ENCODE peak calls at places on chromosomes 11 and 22, in four cellular contexts. One of them, this sample, is unnamed.

GRCh38 chr11:117816151-117816741 is 8.3 kb downstream of the FXYD2 start:
- DNase-seq in IMR-90: peak
- DNase-seq in A549: no peak
- DNase-seq in K562: peak
- DNase-seq in this sample: peak

GRCh38 chr11:66727883-66728759 is 895 bp downstream of the SPTBN2 start:
- DNase-seq in IMR-90: no peak
- DNase-seq in A549: no peak
- DNase-seq in K562: peak
- DNase-seq in this sample: no peak

GRCh38 chr11:76663912-76664440 is 6.6 kb downstream of the LRRC32 start:
- DNase-seq in IMR-90: no peak
- DNase-seq in A549: no peak
- DNase-seq in K562: no peak
- DNase-seq in this sample: no peak

GRCh38 chr11:103703437-103703836 is 333.0 kb upstream of the DDI1 start:
- DNase-seq in IMR-90: no peak
- DNase-seq in A549: no peak
- DNase-seq in K562: no peak
- DNase-seq in this sample: no peak

GRCh38 chr11:34431979-34432378 is 6.8 kb upstream of the CAT start:
- DNase-seq in IMR-90: no peak
- DNase-seq in A549: no peak
- DNase-seq in K562: no peak
- DNase-seq in this sample: no peak

GRCh38 chr11:116333193-116333592 is 439.6 kb downstream of the BUD13 start:
- DNase-seq in IMR-90: no peak
- DNase-seq in A549: no peak
- DNase-seq in K562: no peak
- DNase-seq in this sample: no peak

GRCh38 chr11:76391039-76391438 is 9.9 kb downstream of the GVQW3 start:
- DNase-seq in IMR-90: no peak
- DNase-seq in A549: no peak
- DNase-seq in K562: no peak
- DNase-seq in this sample: no peak

GRCh38 chr22:45073064-45073463 is 63.3 kb upstream of the PHF21B start:
- DNase-seq in IMR-90: no peak
- DNase-seq in A549: no peak
- DNase-seq in K562: no peak
- DNase-seq in this sample: no peak

GRCh38 chr11:65655570-65656332 is 7.0 kb downstream of the RELA start:
- DNase-seq in IMR-90: no peak
- DNase-seq in A549: no peak
- DNase-seq in K562: no peak
- DNase-seq in this sample: no peak

GRCh38 chr11:134537941-134538340 is 125.9 kb upstream of the B3GAT1 start:
- DNase-seq in IMR-90: no peak
- DNase-seq in A549: no peak
- DNase-seq in K562: no peak
- DNase-seq in this sample: no peak

GRCh38 chr11:76419896-76420295 is 24.9 kb upstream of the EMSY start:
- DNase-seq in IMR-90: no peak
- DNase-seq in A549: peak
- DNase-seq in K562: peak
- DNase-seq in this sample: peak

GRCh38 chr11:13289081-13289480 is 11.5 kb downstream of the BMAL1 start:
- DNase-seq in IMR-90: peak
- DNase-seq in A549: peak
- DNase-seq in K562: no peak
- DNase-seq in this sample: no peak

GRCh38 chr11:101034076-101034475 is 95.5 kb downstream of the PGR start:
- DNase-seq in IMR-90: no peak
- DNase-seq in A549: no peak
- DNase-seq in K562: no peak
- DNase-seq in this sample: no peak
- TF ChIP-seq MAZ in IMR-90: no peak
- TF ChIP-seq MAZ in A549: no peak
- TF ChIP-seq MAZ in K562: no peak
- TF ChIP-seq MAZ in this sample: no peak

DNA sequence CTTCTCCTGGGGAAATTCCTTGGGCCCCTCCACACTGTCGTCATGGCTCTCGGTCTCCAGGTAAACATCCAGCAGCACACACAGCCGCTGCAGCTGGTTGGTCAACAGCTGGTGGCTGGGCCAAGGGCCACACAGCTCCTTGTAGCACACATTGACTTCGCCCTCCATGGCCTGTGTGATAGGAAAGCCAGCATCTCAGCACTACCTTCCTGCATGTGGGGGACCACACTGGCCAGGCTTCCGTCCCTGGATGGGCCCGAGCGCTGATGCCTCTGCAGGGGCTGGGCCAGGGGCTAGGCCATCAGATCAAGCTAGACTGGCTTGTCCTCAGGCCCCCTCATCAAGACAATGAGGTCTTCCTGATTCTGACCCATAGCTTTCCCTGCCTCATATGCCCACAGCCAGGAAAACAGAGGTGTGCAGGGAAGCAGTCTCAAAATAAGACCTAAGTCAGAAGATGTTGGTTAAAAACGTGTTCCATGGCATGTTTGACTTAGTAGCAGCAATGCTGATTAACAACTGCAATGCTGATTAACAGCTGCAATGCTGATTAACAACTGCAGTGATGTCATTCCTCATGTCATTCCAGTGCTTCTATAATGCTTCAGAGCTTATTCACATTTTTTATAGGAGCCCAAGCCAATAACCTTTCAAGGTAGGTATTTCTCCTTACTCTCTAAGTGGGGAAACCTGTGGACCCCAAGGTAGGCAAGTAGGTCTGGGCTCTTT is 31.3 kb downstream of the NEFH start:
- DNase-seq in IMR-90: no peak
- DNase-seq in A549: no peak
- DNase-seq in K562: no peak
- DNase-seq in this sample: no peak
- H3K4me2 ChIP-seq in IMR-90: no peak
- H3K4me2 ChIP-seq in A549: no peak
- H3K4me2 ChIP-seq in K562: no peak
- H3K4me2 ChIP-seq in this sample: no peak

GRCh38 chr11:77882396-77882795 is 61.5 kb downstream of the AAMDC start:
- DNase-seq in IMR-90: no peak
- DNase-seq in A549: no peak
- DNase-seq in K562: no peak
- DNase-seq in this sample: no peak

GRCh38 chr11:77874206-77874605 is 53.3 kb downstream of the AAMDC start:
- DNase-seq in IMR-90: peak
- DNase-seq in A549: no peak
- DNase-seq in K562: no peak
- DNase-seq in this sample: no peak

GRCh38 chr11:77876045-77876444 is 55.1 kb downstream of the AAMDC start:
- DNase-seq in IMR-90: no peak
- DNase-seq in A549: no peak
- DNase-seq in K562: no peak
- DNase-seq in this sample: no peak

GRCh38 chr11:77883775-77884174 is 62.8 kb downstream of the AAMDC start:
- DNase-seq in IMR-90: peak
- DNase-seq in A549: no peak
- DNase-seq in K562: no peak
- DNase-seq in this sample: no peak

DNA sequence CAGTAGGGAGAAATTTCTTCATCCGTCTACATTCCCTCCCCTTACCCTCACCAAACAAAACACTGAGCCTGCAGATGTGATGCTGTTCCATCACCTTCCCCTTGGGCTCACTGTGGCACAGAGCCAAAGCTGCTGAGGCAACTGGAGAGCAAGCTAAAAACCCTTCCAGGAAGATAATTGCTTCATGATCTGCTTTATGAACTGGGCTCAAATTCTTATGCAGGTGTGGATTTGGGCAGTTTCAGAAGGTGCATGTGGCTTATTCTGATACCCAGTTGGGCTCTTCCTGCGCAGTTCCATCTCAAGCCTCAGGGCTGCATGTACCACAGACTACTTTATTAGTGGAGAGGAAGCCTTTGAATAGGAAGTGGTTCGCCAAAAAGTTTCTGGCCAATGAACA is 58.3 kb downstream of the AAMDC start:
- DNase-seq in IMR-90: peak
- DNase-seq in A549: no peak
- DNase-seq in K562: no peak
- DNase-seq in this sample: no peak
- TF ChIP-seq MAZ in IMR-90: no peak
- TF ChIP-seq MAZ in A549: no peak
- TF ChIP-seq MAZ in K562: no peak
- TF ChIP-seq MAZ in this sample: no peak

GRCh38 chr11:133168016-133168415 is 364.3 kb downstream of the OPCML start:
- DNase-seq in IMR-90: no peak
- DNase-seq in A549: no peak
- DNase-seq in K562: no peak
- DNase-seq in this sample: no peak
- H3K4me2 ChIP-seq in IMR-90: no peak
- H3K4me2 ChIP-seq in A549: no peak
- H3K4me2 ChIP-seq in K562: no peak
- H3K4me2 ChIP-seq in this sample: no peak

DNA sequence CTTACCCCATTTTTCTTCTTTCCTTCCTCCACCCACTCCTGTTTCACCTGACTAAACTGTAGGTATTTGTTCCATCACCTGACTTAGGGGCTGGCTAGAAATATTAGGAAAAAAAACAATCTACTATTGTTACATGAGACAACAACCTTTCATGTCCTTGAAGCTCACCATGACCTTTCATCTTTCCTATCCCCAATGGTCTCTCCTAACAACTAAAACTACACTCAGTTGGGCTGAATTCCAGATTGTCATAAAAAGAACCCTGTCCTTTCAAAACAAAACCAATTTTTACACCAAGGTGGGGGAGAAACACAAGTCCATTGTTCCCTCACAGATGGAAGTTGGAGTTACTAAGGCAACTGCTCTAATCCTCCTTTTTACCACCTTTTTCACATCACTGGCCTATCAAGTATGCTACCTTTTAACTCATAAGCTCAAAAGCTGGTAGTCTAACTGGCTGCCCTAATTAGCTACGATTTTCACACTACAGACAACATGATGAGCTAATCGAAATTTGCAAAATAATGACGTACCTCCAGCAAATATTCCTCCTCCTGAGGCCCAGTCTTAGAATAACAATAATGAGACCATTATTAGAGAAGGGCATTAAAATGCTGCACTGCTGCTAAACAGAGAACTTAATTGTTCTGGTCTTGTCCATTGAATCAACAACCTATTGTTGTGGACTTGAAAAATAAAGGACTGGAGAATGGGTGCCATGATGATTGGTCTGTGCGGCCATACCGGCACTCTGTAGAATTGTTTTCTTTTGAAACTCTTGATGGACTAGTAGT is 46.5 kb upstream of the SOX6 start:
- DNase-seq in IMR-90: no peak
- DNase-seq in A549: no peak
- DNase-seq in K562: no peak
- DNase-seq in this sample: peak
- TF ChIP-seq MAZ in IMR-90: no peak
- TF ChIP-seq MAZ in A549: no peak
- TF ChIP-seq MAZ in K562: no peak
- TF ChIP-seq MAZ in this sample: no peak

GRCh38 chr22:31295413-31295812 is 3.1 kb upstream of the PIK3IP1 start:
- DNase-seq in IMR-90: no peak
- DNase-seq in A549: no peak
- DNase-seq in K562: no peak
- DNase-seq in this sample: no peak
- H3K4me2 ChIP-seq in IMR-90: peak
- H3K4me2 ChIP-seq in A549: no peak
- H3K4me2 ChIP-seq in K562: peak
- H3K4me2 ChIP-seq in this sample: no peak

GRCh38 chr22:29306175-29306829 is at the start of gene GAS2L1:
- DNase-seq in IMR-90: peak
- DNase-seq in A549: peak
- DNase-seq in K562: peak
- DNase-seq in this sample: peak

GRCh38 chr22:29308148-29308790 is 1.8 kb downstream of the GAS2L1 start:
- DNase-seq in IMR-90: no peak
- DNase-seq in A549: no peak
- DNase-seq in K562: no peak
- DNase-seq in this sample: no peak

GRCh38 chr22:29305836-29306174 is 645 bp upstream of the GAS2L1 start:
- DNase-seq in IMR-90: no peak
- DNase-seq in A549: no peak
- DNase-seq in K562: no peak
- DNase-seq in this sample: no peak

GRCh38 chr22:29307658-29308147 is 1.3 kb downstream of the GAS2L1 start:
- DNase-seq in IMR-90: no peak
- DNase-seq in A549: no peak
- DNase-seq in K562: no peak
- DNase-seq in this sample: no peak

DNA sequence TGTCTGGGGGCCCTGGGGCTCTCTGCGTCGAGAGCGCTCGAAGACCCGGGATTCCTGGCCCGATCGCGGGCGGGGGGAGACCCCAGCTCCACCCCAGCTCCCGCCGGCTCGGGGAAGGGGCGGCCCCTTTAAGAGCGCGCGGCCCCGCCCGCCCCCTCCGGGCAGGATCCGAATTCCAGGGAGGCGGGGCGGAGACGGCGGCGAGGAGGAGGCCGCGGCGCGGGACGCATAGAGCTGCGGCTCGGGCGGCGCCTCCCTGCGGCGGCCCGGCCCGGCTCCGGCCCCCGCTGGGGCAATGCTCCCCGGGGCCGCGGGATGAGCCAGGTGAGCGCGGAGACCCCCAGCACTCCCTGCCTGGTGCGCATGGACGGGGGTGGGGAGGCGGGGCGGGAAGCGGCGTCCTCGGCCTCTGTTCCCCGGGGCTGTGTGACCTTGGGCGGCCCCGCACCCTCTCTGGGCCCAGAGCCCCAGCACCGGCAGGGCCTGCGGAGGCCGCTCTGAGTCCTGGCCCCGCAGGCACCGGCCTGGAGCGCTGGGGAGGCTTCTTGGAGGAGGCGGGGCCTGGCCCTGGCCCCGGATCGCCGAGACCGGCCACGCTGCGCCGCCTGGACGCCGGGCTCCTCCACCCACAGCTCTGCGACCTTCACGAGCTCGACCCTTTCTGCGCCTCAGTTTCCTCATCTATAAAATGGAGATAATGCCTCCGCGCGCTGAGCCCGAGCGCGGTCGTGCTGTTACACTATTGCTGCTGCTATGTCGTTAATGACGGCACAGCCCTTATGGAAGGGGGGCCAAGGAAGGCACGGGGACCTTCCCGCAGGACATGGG is 594 bp downstream of the GAS2L1 start:
- DNase-seq in IMR-90: peak
- DNase-seq in A549: peak
- DNase-seq in K562: peak
- DNase-seq in this sample: peak
- TF ChIP-seq MAZ in IMR-90: peak
- TF ChIP-seq MAZ in A549: no peak
- TF ChIP-seq MAZ in K562: peak
- TF ChIP-seq MAZ in this sample: peak

GRCh38 chr22:48448821-48449220 is 1378.9 kb downstream of the BRD1 start:
- DNase-seq in IMR-90: no peak
- DNase-seq in A549: no peak
- DNase-seq in K562: no peak
- DNase-seq in this sample: no peak
- H3K4me2 ChIP-seq in IMR-90: no peak
- H3K4me2 ChIP-seq in A549: no peak
- H3K4me2 ChIP-seq in K562: no peak
- H3K4me2 ChIP-seq in this sample: no peak

This sample was measured in HepG2.